ENCODE peak calls at places on chromosome 6, in seven cellular contexts. One of them, this sample, is unnamed.
A peak's percentile ranks its signal among the peaks of the same experiment; 100 is the strongest.

GRCh38 chr6:152631376-152631775 is 5.8 kb downstream of the SYNE1 start:
- DNase-seq in colonic mucosa: no peak
- DNase-seq in ascending aorta: no peak
- DNase-seq in adrenal gland: no peak
- DNase-seq in endothelial cell of umbilical vein: no peak
- DNase-seq in HL-60: no peak
- DNase-seq in foreskin keratinocyte: no peak
- DNase-seq in this sample: no peak

GRCh38 chr6:101689695-101690094 is 296.2 kb downstream of the GRIK2 start:
- DNase-seq in colonic mucosa: no peak
- DNase-seq in ascending aorta: no peak
- DNase-seq in adrenal gland: no peak
- DNase-seq in endothelial cell of umbilical vein: no peak
- DNase-seq in HL-60: no peak
- DNase-seq in foreskin keratinocyte: no peak
- DNase-seq in this sample: no peak

GRCh38 chr6:128095362-128095761 is 194.5 kb upstream of the THEMIS start:
- DNase-seq in colonic mucosa: no peak
- DNase-seq in ascending aorta: no peak
- DNase-seq in adrenal gland: no peak
- DNase-seq in endothelial cell of umbilical vein: no peak
- DNase-seq in HL-60: no peak
- DNase-seq in foreskin keratinocyte: no peak
- DNase-seq in this sample: no peak

GRCh38 chr6:3813150-3813780 is 35.9 kb upstream of the FAM50B start:
- DNase-seq in colonic mucosa: no peak
- DNase-seq in ascending aorta: peak; percentile 51
- DNase-seq in adrenal gland: peak; percentile 68
- DNase-seq in endothelial cell of umbilical vein: peak; percentile 95
- DNase-seq in HL-60: no peak
- DNase-seq in foreskin keratinocyte: no peak
- DNase-seq in this sample: peak; percentile 32

GRCh38 chr6:36809933-36810844 is 29.1 kb downstream of the CPNE5 start:
- DNase-seq in colonic mucosa: no peak
- DNase-seq in ascending aorta: no peak
- DNase-seq in adrenal gland: no peak
- DNase-seq in endothelial cell of umbilical vein: no peak
- DNase-seq in HL-60: no peak
- DNase-seq in foreskin keratinocyte: no peak
- DNase-seq in this sample: no peak

GRCh38 chr6:17938885-17939284 is 48.5 kb downstream of the KIF13A start:
- DNase-seq in colonic mucosa: no peak
- DNase-seq in ascending aorta: no peak
- DNase-seq in adrenal gland: no peak
- DNase-seq in endothelial cell of umbilical vein: no peak
- DNase-seq in HL-60: no peak
- DNase-seq in foreskin keratinocyte: no peak
- DNase-seq in this sample: no peak

GRCh38 chr6:119591235-119591634 is 241.7 kb upstream of the MAN1A1 start:
- DNase-seq in colonic mucosa: no peak
- DNase-seq in ascending aorta: no peak
- DNase-seq in adrenal gland: no peak
- DNase-seq in endothelial cell of umbilical vein: no peak
- DNase-seq in HL-60: no peak
- DNase-seq in foreskin keratinocyte: no peak
- DNase-seq in this sample: no peak

GRCh38 chr6:55046869-55047422 is 127.4 kb upstream of the HCRTR2 start:
- DNase-seq in colonic mucosa: no peak
- DNase-seq in ascending aorta: no peak
- DNase-seq in adrenal gland: no peak
- DNase-seq in endothelial cell of umbilical vein: no peak
- DNase-seq in HL-60: no peak
- DNase-seq in foreskin keratinocyte: no peak
- DNase-seq in this sample: no peak

GRCh38 chr6:87473419-87473903 is 687 bp downstream of the SLC35A1 start:
- DNase-seq in colonic mucosa: peak; percentile 68
- DNase-seq in ascending aorta: no peak
- DNase-seq in adrenal gland: no peak
- DNase-seq in endothelial cell of umbilical vein: no peak
- DNase-seq in HL-60: peak; percentile 65
- DNase-seq in foreskin keratinocyte: peak; percentile 41
- DNase-seq in this sample: peak; percentile 66

GRCh38 chr6:54847799-54848597 is 1.4 kb downstream of the FAM83B start:
- DNase-seq in colonic mucosa: peak; percentile 52
- DNase-seq in ascending aorta: no peak
- DNase-seq in adrenal gland: no peak
- DNase-seq in endothelial cell of umbilical vein: no peak
- DNase-seq in HL-60: no peak
- DNase-seq in foreskin keratinocyte: peak; percentile 90
- DNase-seq in this sample: no peak

GRCh38 chr6:22095886-22096285 is 200.9 kb downstream of the PRL start:
- DNase-seq in colonic mucosa: no peak
- DNase-seq in ascending aorta: no peak
- DNase-seq in adrenal gland: no peak
- DNase-seq in endothelial cell of umbilical vein: no peak
- DNase-seq in HL-60: no peak
- DNase-seq in foreskin keratinocyte: no peak
- DNase-seq in this sample: no peak

GRCh38 chr6:168648240-168648639 is 207.3 kb downstream of the SMOC2 start:
- DNase-seq in colonic mucosa: no peak
- DNase-seq in ascending aorta: no peak
- DNase-seq in adrenal gland: no peak
- DNase-seq in endothelial cell of umbilical vein: no peak
- DNase-seq in HL-60: no peak
- DNase-seq in foreskin keratinocyte: no peak
- DNase-seq in this sample: no peak

GRCh38 chr6:33426590-33427563 is 7.0 kb downstream of the SYNGAP1 start:
- DNase-seq in colonic mucosa: no peak
- DNase-seq in ascending aorta: no peak
- DNase-seq in adrenal gland: no peak
- DNase-seq in endothelial cell of umbilical vein: no peak
- DNase-seq in HL-60: no peak
- DNase-seq in foreskin keratinocyte: no peak
- DNase-seq in this sample: no peak

GRCh38 chr6:14542670-14543366 is 425.2 kb downstream of the CD83 start:
- DNase-seq in colonic mucosa: no peak
- DNase-seq in ascending aorta: no peak
- DNase-seq in adrenal gland: no peak
- DNase-seq in endothelial cell of umbilical vein: no peak
- DNase-seq in HL-60: no peak
- DNase-seq in foreskin keratinocyte: no peak
- DNase-seq in this sample: peak; percentile 76

GRCh38 chr6:53734473-53735299 is 60.1 kb upstream of the LRRC1 start:
- DNase-seq in colonic mucosa: peak; percentile 68
- DNase-seq in ascending aorta: no peak
- DNase-seq in adrenal gland: no peak
- DNase-seq in endothelial cell of umbilical vein: peak; percentile 75
- DNase-seq in HL-60: no peak
- DNase-seq in foreskin keratinocyte: peak; percentile 93
- DNase-seq in this sample: peak; percentile 72

GRCh38 chr6:90485615-90486277 is 101.1 kb downstream of the MAP3K7 start:
- DNase-seq in colonic mucosa: no peak
- DNase-seq in ascending aorta: no peak
- DNase-seq in adrenal gland: no peak
- DNase-seq in endothelial cell of umbilical vein: no peak
- DNase-seq in HL-60: no peak
- DNase-seq in foreskin keratinocyte: no peak
- DNase-seq in this sample: no peak

GRCh38 chr6:113901482-113901881 is 44.3 kb downstream of the MARCKS start:
- DNase-seq in colonic mucosa: no peak
- DNase-seq in ascending aorta: no peak
- DNase-seq in adrenal gland: no peak
- DNase-seq in endothelial cell of umbilical vein: peak; percentile 89
- DNase-seq in HL-60: no peak
- DNase-seq in foreskin keratinocyte: no peak
- DNase-seq in this sample: peak; percentile 25

GRCh38 chr6:73565767-73566485 is 45.1 kb upstream of the EEF1A1 start:
- DNase-seq in colonic mucosa: no peak
- DNase-seq in ascending aorta: no peak
- DNase-seq in adrenal gland: no peak
- DNase-seq in endothelial cell of umbilical vein: no peak
- DNase-seq in HL-60: no peak
- DNase-seq in foreskin keratinocyte: no peak
- DNase-seq in this sample: peak; percentile 42

GRCh38 chr6:130895516-130895915 is 68.3 kb downstream of the SMLR1 start:
- DNase-seq in colonic mucosa: no peak
- DNase-seq in ascending aorta: no peak
- DNase-seq in adrenal gland: no peak
- DNase-seq in endothelial cell of umbilical vein: no peak
- DNase-seq in HL-60: no peak
- DNase-seq in foreskin keratinocyte: no peak
- DNase-seq in this sample: no peak

GRCh38 chr6:130934848-130935585 is 107.8 kb downstream of the SMLR1 start:
- DNase-seq in colonic mucosa: no peak
- DNase-seq in ascending aorta: no peak
- DNase-seq in adrenal gland: no peak
- DNase-seq in endothelial cell of umbilical vein: no peak
- DNase-seq in HL-60: no peak
- DNase-seq in foreskin keratinocyte: no peak
- DNase-seq in this sample: no peak

GRCh38 chr6:152721956-152722355 is 24.3 kb downstream of the MYCT1 start:
- DNase-seq in colonic mucosa: no peak
- DNase-seq in ascending aorta: no peak
- DNase-seq in adrenal gland: no peak
- DNase-seq in endothelial cell of umbilical vein: no peak
- DNase-seq in HL-60: no peak
- DNase-seq in foreskin keratinocyte: no peak
- DNase-seq in this sample: no peak

GRCh38 chr6:41638002-41638800 is at the start of gene MDFI:
- DNase-seq in colonic mucosa: no peak
- DNase-seq in ascending aorta: no peak
- DNase-seq in adrenal gland: no peak
- DNase-seq in endothelial cell of umbilical vein: peak; percentile 41
- DNase-seq in HL-60: no peak
- DNase-seq in foreskin keratinocyte: no peak
- DNase-seq in this sample: no peak

GRCh38 chr6:2522521-2522920 is 228.2 kb downstream of the MYLK4 start:
- DNase-seq in colonic mucosa: no peak
- DNase-seq in ascending aorta: no peak
- DNase-seq in adrenal gland: no peak
- DNase-seq in endothelial cell of umbilical vein: peak; percentile 64
- DNase-seq in HL-60: peak; percentile 53
- DNase-seq in foreskin keratinocyte: peak; percentile 79
- DNase-seq in this sample: peak; percentile 73

DNA sequence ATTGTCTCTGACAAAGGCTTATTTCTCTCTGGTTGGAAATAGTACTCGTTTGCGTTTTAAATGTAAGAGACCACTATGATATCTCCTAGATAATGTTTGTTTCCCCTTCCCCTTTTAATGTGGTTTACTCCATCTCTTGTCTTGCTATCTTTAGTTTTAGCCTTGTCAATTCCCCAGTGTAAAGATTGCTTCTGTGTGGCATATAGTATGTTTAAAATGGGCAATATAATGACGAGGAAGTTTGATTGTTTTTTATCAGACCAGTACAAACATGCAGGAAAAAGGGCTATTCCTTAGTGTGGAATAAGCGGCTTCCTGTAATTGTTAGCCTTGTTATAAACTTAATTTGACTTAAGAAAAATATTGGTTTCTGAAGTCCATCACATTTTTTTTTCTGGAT is 3.1 kb downstream of the QKI start:
- DNase-seq in colonic mucosa: no peak
- DNase-seq in ascending aorta: no peak
- DNase-seq in adrenal gland: no peak
- DNase-seq in endothelial cell of umbilical vein: peak; percentile 81
- DNase-seq in HL-60: no peak
- DNase-seq in foreskin keratinocyte: no peak
- DNase-seq in this sample: no peak
- H3K27ac ChIP-seq in colonic mucosa: peak overlapping the region; percentile 18
- H3K27ac ChIP-seq in ascending aorta: peak overlapping the region; percentile 100
- H3K27ac ChIP-seq in adrenal gland: peak overlapping the region; percentile 96
- H3K27ac ChIP-seq in endothelial cell of umbilical vein: peak overlapping the region; percentile 71
- H3K27ac ChIP-seq in HL-60: no peak overlapping the region
- H3K27ac ChIP-seq in foreskin keratinocyte: peak overlapping the region; percentile 43
- H3K27ac ChIP-seq in this sample: peak overlapping the region; percentile 27

GRCh38 chr6:52359403-52359802 is 2.5 kb upstream of the PAQR8 start:
- DNase-seq in colonic mucosa: no peak
- DNase-seq in ascending aorta: no peak
- DNase-seq in adrenal gland: no peak
- DNase-seq in endothelial cell of umbilical vein: no peak
- DNase-seq in HL-60: no peak
- DNase-seq in foreskin keratinocyte: no peak
- DNase-seq in this sample: no peak
- H3K27ac ChIP-seq in colonic mucosa: no peak overlapping the region
- H3K27ac ChIP-seq in ascending aorta: no peak overlapping the region
- H3K27ac ChIP-seq in adrenal gland: no peak overlapping the region
- H3K27ac ChIP-seq in endothelial cell of umbilical vein: no peak overlapping the region
- H3K27ac ChIP-seq in HL-60: no peak overlapping the region
- H3K27ac ChIP-seq in foreskin keratinocyte: no peak overlapping the region
- H3K27ac ChIP-seq in this sample: no peak overlapping the region

GRCh38 chr6:149268146-149268545 is 49.4 kb upstream of the TAB2 start:
- DNase-seq in colonic mucosa: no peak
- DNase-seq in ascending aorta: no peak
- DNase-seq in adrenal gland: no peak
- DNase-seq in endothelial cell of umbilical vein: no peak
- DNase-seq in HL-60: no peak
- DNase-seq in foreskin keratinocyte: no peak
- DNase-seq in this sample: no peak
- H3K27ac ChIP-seq in colonic mucosa: no peak overlapping the region
- H3K27ac ChIP-seq in ascending aorta: no peak overlapping the region
- H3K27ac ChIP-seq in adrenal gland: no peak overlapping the region
- H3K27ac ChIP-seq in endothelial cell of umbilical vein: no peak overlapping the region
- H3K27ac ChIP-seq in HL-60: no peak overlapping the region
- H3K27ac ChIP-seq in foreskin keratinocyte: no peak overlapping the region
- H3K27ac ChIP-seq in this sample: no peak overlapping the region

GRCh38 chr6:16137451-16137801 is 8.5 kb downstream of the MYLIP start:
- DNase-seq in colonic mucosa: no peak
- DNase-seq in ascending aorta: no peak
- DNase-seq in adrenal gland: no peak
- DNase-seq in endothelial cell of umbilical vein: no peak
- DNase-seq in HL-60: no peak
- DNase-seq in foreskin keratinocyte: no peak
- DNase-seq in this sample: no peak

GRCh38 chr6:16135078-16135477 is 6.2 kb downstream of the MYLIP start:
- DNase-seq in colonic mucosa: no peak
- DNase-seq in ascending aorta: no peak
- DNase-seq in adrenal gland: no peak
- DNase-seq in endothelial cell of umbilical vein: no peak
- DNase-seq in HL-60: no peak
- DNase-seq in foreskin keratinocyte: no peak
- DNase-seq in this sample: no peak

GRCh38 chr6:16136086-16136485 is 7.2 kb downstream of the MYLIP start:
- DNase-seq in colonic mucosa: no peak
- DNase-seq in ascending aorta: no peak
- DNase-seq in adrenal gland: no peak
- DNase-seq in endothelial cell of umbilical vein: no peak
- DNase-seq in HL-60: no peak
- DNase-seq in foreskin keratinocyte: no peak
- DNase-seq in this sample: no peak

GRCh38 chr6:16134430-16134829 is 5.5 kb downstream of the MYLIP start:
- DNase-seq in colonic mucosa: no peak
- DNase-seq in ascending aorta: no peak
- DNase-seq in adrenal gland: no peak
- DNase-seq in endothelial cell of umbilical vein: no peak
- DNase-seq in HL-60: no peak
- DNase-seq in foreskin keratinocyte: no peak
- DNase-seq in this sample: no peak

GRCh38 chr6:16136536-16137450 is 7.9 kb downstream of the MYLIP start:
- DNase-seq in colonic mucosa: no peak
- DNase-seq in ascending aorta: no peak
- DNase-seq in adrenal gland: peak; percentile 69
- DNase-seq in endothelial cell of umbilical vein: peak; percentile 64
- DNase-seq in HL-60: no peak
- DNase-seq in foreskin keratinocyte: peak; percentile 30
- DNase-seq in this sample: peak; percentile 81
- H3K27ac ChIP-seq in colonic mucosa: peak overlapping the region; percentile 31
- H3K27ac ChIP-seq in ascending aorta: peak overlapping the region; percentile 76
- H3K27ac ChIP-seq in adrenal gland: peak overlapping the region; percentile 51
- H3K27ac ChIP-seq in endothelial cell of umbilical vein: no peak overlapping the region
- H3K27ac ChIP-seq in HL-60: no peak overlapping the region
- H3K27ac ChIP-seq in foreskin keratinocyte: no peak overlapping the region
- H3K27ac ChIP-seq in this sample: peak overlapping the region; percentile 37

GRCh38 chr6:44771647-44772415 is 384.3 kb downstream of the CDC5L start:
- DNase-seq in colonic mucosa: no peak
- DNase-seq in ascending aorta: no peak
- DNase-seq in adrenal gland: peak; percentile 17
- DNase-seq in endothelial cell of umbilical vein: no peak
- DNase-seq in HL-60: no peak
- DNase-seq in foreskin keratinocyte: no peak
- DNase-seq in this sample: no peak
- H3K27ac ChIP-seq in colonic mucosa: no peak overlapping the region
- H3K27ac ChIP-seq in ascending aorta: no peak overlapping the region
- H3K27ac ChIP-seq in adrenal gland: no peak overlapping the region
- H3K27ac ChIP-seq in endothelial cell of umbilical vein: no peak overlapping the region
- H3K27ac ChIP-seq in HL-60: no peak overlapping the region
- H3K27ac ChIP-seq in foreskin keratinocyte: no peak overlapping the region
- H3K27ac ChIP-seq in this sample: no peak overlapping the region

This sample was measured in brain microvascular endothelial cell.